ENCODE peak calls at places on chromosome 6, in six cellular contexts. A is CD4-positive, alpha-beta T cell; O is OCI-LY7; P is RWPE1; S is dorsolateral prefrontal cortex; L is transverse colon. X is an unnamed sample.

GRCh38 chr6:118554698-118555097 is 6.6 kb downstream of the PLN start:
- DNase-seq in A (no peak), O (no peak), P (no peak), S (no peak), L (no peak), X (no peak)

GRCh38 chr6:39453956-39454524 is 131.5 kb upstream of the KCNK16 start:
- DNase-seq in A (no peak), O (no peak), P (no peak), S (no peak), L (no peak), X (no peak)

GRCh38 chr6:79737172-79737571 is 106.0 kb downstream of the SH3BGRL2 start:
- DNase-seq in A (no peak), O (no peak), P (no peak), S (peak; percentile 28), L (peak; percentile 12), X (no peak)

GRCh38 chr6:105851181-105851580 is 235.0 kb upstream of the PRDM1 start:
- DNase-seq in A (no peak), O (no peak), P (no peak), S (no peak), L (no peak), X (no peak)

GRCh38 chr6:139349464-139350020 is 24.9 kb downstream of the CITED2 start:
- DNase-seq in A (no peak), O (no peak), P (peak; percentile 29), S (no peak), L (no peak), X (peak; percentile 87)

GRCh38 chr6:138485005-138485545 is 14.2 kb downstream of the NHSL1 start:
- DNase-seq in A (no peak), O (no peak), P (no peak), S (no peak), L (no peak), X (no peak)

GRCh38 chr6:70375166-70375565 is 38.1 kb upstream of the FAM135A start:
- DNase-seq in A (no peak), O (no peak), P (peak; percentile 69), S (no peak), L (no peak), X (no peak)

GRCh38 chr6:83341765-83342164 is 89.1 kb downstream of the ME1 start:
- DNase-seq in A (no peak), O (no peak), P (no peak), S (no peak), L (no peak), X (no peak)

GRCh38 chr6:36998723-36999466 is 6.6 kb upstream of the FGD2 start:
- DNase-seq in A (no peak), O (peak; percentile 47), P (no peak), S (no peak), L (no peak), X (no peak)

GRCh38 chr6:131628726-131629125 is 684 bp upstream of the MED23 start:
- DNase-seq in A (no peak), O (no peak), P (no peak), S (no peak), L (no peak), X (no peak)

GRCh38 chr6:62999796-63000195 is 211.5 kb upstream of the FKBP1C start:
- DNase-seq in A (no peak), O (no peak), P (peak; percentile 5), S (no peak), L (no peak), X (no peak)

GRCh38 chr6:132734694-132735236 is 20.9 kb upstream of the VNN1 start:
- DNase-seq in A (no peak), O (no peak), P (no peak), S (no peak), L (no peak), X (peak; percentile 60)

GRCh38 chr6:53033764-53034163 is 31.4 kb upstream of the FBXO9 start:
- DNase-seq in A (no peak), O (no peak), P (no peak), S (no peak), L (no peak), X (no peak)

GRCh38 chr6:35677456-35677855 is 11.3 kb downstream of the FKBP5 start:
- DNase-seq in A (no peak), O (no peak), P (no peak), S (no peak), L (no peak), X (no peak)

GRCh38 chr6:1062786-1063545 is 248.9 kb upstream of the FOXQ1 start:
- DNase-seq in A (no peak), O (no peak), P (no peak), S (no peak), L (no peak), X (no peak)

GRCh38 chr6:126107475-126108121 is 121.3 kb downstream of the TRMT11 start:
- DNase-seq in A (no peak), O (no peak), P (no peak), S (no peak), L (no peak), X (no peak)

GRCh38 chr6:139080255-139080920 is 51.8 kb downstream of the ABRACL start:
- DNase-seq in A (no peak), O (no peak), P (peak; percentile 12), S (no peak), L (no peak), X (peak; percentile 29)

GRCh38 chr6:48069280-48069679 is 41.7 kb downstream of the PTCHD4 start:
- DNase-seq in A (no peak), O (no peak), P (no peak), S (no peak), L (no peak), X (no peak)

GRCh38 chr6:12882761-12883290 is 166.3 kb downstream of the PHACTR1 start:
- DNase-seq in A (no peak), O (no peak), P (no peak), S (no peak), L (no peak), X (no peak)

GRCh38 chr6:12891595-12891994 is 175.0 kb downstream of the PHACTR1 start:
- DNase-seq in A (no peak), O (no peak), P (no peak), S (no peak), L (no peak), X (no peak)

GRCh38 chr6:12884983-12885382 is 168.4 kb downstream of the PHACTR1 start:
- DNase-seq in A (no peak), O (no peak), P (no peak), S (no peak), L (no peak), X (no peak)

GRCh38 chr6:12890171-12890790 is 173.7 kb downstream of the PHACTR1 start:
- DNase-seq in A (no peak), O (peak; percentile 29), P (no peak), S (no peak), L (no peak), X (no peak)

GRCh38 chr6:12886961-12887775 is 170.6 kb downstream of the PHACTR1 start:
- DNase-seq in A (no peak), O (no peak), P (no peak), S (no peak), L (no peak), X (no peak)
- H3K27ac ChIP-seq in A (no peak overlapping the region), O (no peak overlapping the region), P (no peak overlapping the region), S (no peak overlapping the region), L (no peak overlapping the region), X (no peak overlapping the region)

GRCh38 chr6:81751388-81752083 is 945 bp downstream of the TENT5A start:
- DNase-seq in A (peak; percentile 1), O (no peak), P (no peak), S (peak; percentile 59), L (peak; percentile 62), X (no peak)

GRCh38 chr6:81750201-81750600 is 2.3 kb downstream of the TENT5A start:
- DNase-seq in A (no peak), O (no peak), P (no peak), S (no peak), L (no peak), X (no peak)

GRCh38 chr6:81752084-81752968 is at the start of gene TENT5A:
- DNase-seq in A (peak; percentile 74), O (no peak), P (peak; percentile 87), S (peak; percentile 75), L (peak; percentile 95), X (peak; percentile 68)

GRCh38 chr6:81749704-81750103 is 2.8 kb downstream of the TENT5A start:
- DNase-seq in A (no peak), O (no peak), P (no peak), S (no peak), L (no peak), X (no peak)

DNA sequence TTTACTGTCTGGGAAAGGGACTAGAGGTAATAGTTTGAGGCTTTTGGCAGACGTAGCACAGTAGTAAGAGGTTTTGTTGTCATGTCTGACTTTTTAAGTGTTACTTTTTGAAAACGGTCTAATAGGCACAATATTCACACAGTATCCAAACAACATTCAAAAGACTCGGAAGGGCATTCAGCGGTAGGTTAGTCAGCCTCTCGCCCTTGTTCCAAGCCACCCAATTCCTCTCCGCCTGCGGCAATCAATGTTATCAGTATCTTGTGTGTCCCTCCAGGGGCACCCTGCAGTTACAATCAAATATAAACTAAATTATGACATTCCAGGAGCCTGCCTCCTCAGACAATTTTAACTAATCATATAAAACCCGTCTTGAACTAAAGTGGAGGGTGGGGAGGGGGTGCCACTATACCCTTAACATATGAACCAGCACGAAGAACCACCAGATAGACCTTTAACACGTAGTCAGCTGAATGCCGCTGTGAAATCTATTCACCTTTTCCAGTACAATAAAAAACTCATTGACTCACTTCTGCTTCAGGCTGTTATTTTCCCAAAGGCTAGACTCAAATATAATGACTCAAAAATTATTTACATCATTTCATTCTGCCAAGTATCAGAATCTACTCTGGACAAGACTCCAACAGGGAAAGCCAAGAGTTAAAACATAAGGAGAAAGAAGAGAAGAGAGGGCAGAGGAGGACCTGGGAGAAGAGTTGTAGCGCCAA is 1.7 kb downstream of the TENT5A start:
- DNase-seq in A (no peak), O (no peak), P (peak; percentile 33), S (no peak), L (no peak), X (no peak)
- H3K27ac ChIP-seq in A (no peak overlapping the region), O (no peak overlapping the region), P (no peak overlapping the region), S (peak overlapping the region; percentile 96), L (peak overlapping the region; percentile 98), X (no peak overlapping the region)

DNA sequence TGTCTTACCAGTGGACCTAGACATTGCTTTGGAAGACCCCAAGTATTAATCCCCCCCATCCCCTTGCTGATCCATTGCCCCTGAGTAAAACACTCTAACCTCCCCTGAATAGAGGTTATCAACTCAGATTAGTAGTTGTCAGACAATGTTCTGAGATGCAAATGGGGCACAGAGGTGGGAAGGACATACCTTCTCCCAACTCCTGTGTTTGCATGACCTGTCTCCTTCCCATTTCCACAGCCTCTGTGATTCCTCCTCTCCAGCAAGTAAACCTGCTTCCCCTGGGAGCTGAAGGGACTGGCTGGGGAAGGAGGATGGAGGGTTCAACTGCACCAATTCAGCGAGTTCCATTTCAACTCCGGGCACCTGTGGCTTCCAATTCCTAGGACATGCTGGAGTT is 199.8 kb upstream of the SASH1 start:
- DNase-seq in A (no peak), O (no peak), P (no peak), S (no peak), L (no peak), X (no peak)
- H3K27ac ChIP-seq in A (no peak overlapping the region), O (no peak overlapping the region), P (no peak overlapping the region), S (no peak overlapping the region), L (no peak overlapping the region), X (no peak overlapping the region)

DNA sequence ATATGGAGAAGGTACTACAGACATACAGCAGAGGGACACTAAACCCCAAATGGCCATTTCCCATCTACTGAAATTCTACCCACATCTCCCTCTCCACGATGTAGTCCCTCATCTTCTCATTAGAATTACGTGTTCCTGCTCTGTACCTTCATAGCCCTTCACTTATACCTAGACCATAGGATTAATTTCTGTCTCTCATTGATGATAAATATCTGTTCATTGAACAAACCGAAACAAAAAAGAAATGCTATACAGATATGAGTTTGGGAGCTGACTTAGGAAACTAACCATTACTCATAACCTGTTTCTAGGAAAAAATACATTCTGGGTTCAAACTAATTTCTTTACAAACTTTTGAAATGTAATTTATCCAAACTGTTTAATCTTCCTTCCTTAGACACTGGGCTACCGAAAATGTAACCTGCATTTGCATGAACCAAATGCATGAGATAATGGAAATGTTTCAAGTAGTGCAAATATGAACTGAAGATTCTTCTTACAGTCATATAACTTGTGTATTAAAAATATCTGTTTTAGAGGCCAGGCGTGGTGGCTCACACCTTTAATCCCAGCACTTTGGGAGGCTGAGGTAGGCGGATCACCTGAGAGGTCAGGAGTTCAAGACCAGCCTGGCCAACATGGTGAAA is 85.3 kb downstream of the GJA10 start:
- DNase-seq in A (no peak), O (no peak), P (no peak), S (no peak), L (no peak), X (no peak)
- H3K27ac ChIP-seq in A (no peak overlapping the region), O (no peak overlapping the region), P (no peak overlapping the region), S (no peak overlapping the region), L (no peak overlapping the region), X (no peak overlapping the region)